ENCODE peak calls at places on chromosomes 4 and X, in eight cellular contexts. B is AG09309, X is HCT116, J is SK-N-SH, L is osteoblast, G is astrocyte of the spinal cord, H is Caco-2, R is body of pancreas. U is an unnamed sample.

GRCh38 chr4:25857403-25857802 is 5.4 kb downstream of the SEL1L3 start:
- DNase-seq in G (no peak), L (no peak), J (no peak), H (no peak), B (no peak), X (no peak), R (no peak), U (no peak)

GRCh38 chr4:154928640-154929257 is 147.7 kb downstream of the RBM46 start:
- DNase-seq in X (peak; percentile 43), R (no peak), L (no peak), G (peak; percentile 14), B (peak; percentile 29), H (peak; percentile 42), J (peak; percentile 31), U (peak; percentile 14)

GRCh38 chr4:26862381-26862915 is 1.8 kb downstream of the STIM2 start:
- DNase-seq in X (no peak), J (no peak), H (no peak), L (no peak), G (no peak), B (no peak), R (no peak), U (no peak)

GRCh38 chrX:8738588-8739189 is 6.8 kb upstream of the ANOS1 start:
- DNase-seq in R (peak; percentile 20), H (no peak), G (peak; percentile 51), J (peak; percentile 37), L (no peak), X (no peak), B (no peak), U (no peak)

GRCh38 chr4:70863099-70863790 is 23.6 kb upstream of the GRSF1 start:
- DNase-seq in R (no peak), X (no peak), H (no peak), G (no peak), L (peak; percentile 10), B (no peak), J (no peak), U (no peak)

GRCh38 chr4:150305995-150306394 is 227.8 kb downstream of the DCLK2 start:
- DNase-seq in G (peak; percentile 64), J (no peak), R (no peak), L (no peak), B (peak; percentile 35), H (no peak), X (no peak), U (peak; percentile 32)

GRCh38 chr4:24856586-24856985 is 56.3 kb downstream of the CCDC149 start:
- DNase-seq in G (peak; percentile 75), J (peak; percentile 7), B (no peak), R (no peak), L (no peak), X (no peak), H (no peak), U (peak; percentile 54)

GRCh38 chr4:156962551-156962974 is 9.0 kb downstream of the PDGFC start:
- DNase-seq in X (no peak), G (peak; percentile 75), L (peak; percentile 49), R (peak; percentile 43), J (no peak), H (no peak), B (peak; percentile 83), U (peak; percentile 95)

GRCh38 chr4:101251261-101251660 is 96.1 kb downstream of the PPP3CA start:
- DNase-seq in H (no peak), L (no peak), R (no peak), G (no peak), B (no peak), J (no peak), X (no peak), U (no peak)

GRCh38 chr4:1806596-1807257 is 13.6 kb downstream of the FGFR3 start:
- DNase-seq in G (no peak), H (no peak), X (no peak), R (no peak), J (no peak), L (no peak), B (no peak), U (no peak)

GRCh38 chrX:134886201-134886600 is 104.6 kb upstream of the SMIM10 start:
- DNase-seq in G (no peak), H (no peak), L (no peak), R (no peak), X (peak; percentile 84), J (no peak), B (no peak), U (no peak)

GRCh38 chr4:2245787-2246275 is 3.9 kb upstream of the HAUS3 start:
- DNase-seq in L (peak; percentile 44), G (no peak), H (no peak), X (no peak), R (no peak), B (no peak), J (no peak), U (no peak)

GRCh38 chrX:24862343-24862742 is 153.4 kb downstream of the ARX start:
- DNase-seq in J (no peak), L (peak; percentile 3), X (no peak), H (no peak), G (peak; percentile 60), B (no peak), R (no peak), U (no peak)

GRCh38 chr4:158775091-158775651 is 6.3 kb downstream of the FNIP2 start:
- DNase-seq in L (peak; percentile 66), H (no peak), G (peak; percentile 80), X (no peak), B (no peak), R (no peak), J (no peak), U (no peak)
- H3K4me3 ChIP-seq in L (peak overlapping the region; percentile 18), H (no peak overlapping the region), G (no peak overlapping the region), X (no peak overlapping the region), B (no peak overlapping the region), R (no peak overlapping the region), J (no peak overlapping the region), U (no peak overlapping the region)

GRCh38 chr4:81913427-81913878 is 441.7 kb upstream of the RASGEF1B start:
- DNase-seq in L (no peak), X (peak; percentile 49), R (peak; percentile 63), B (no peak), H (peak; percentile 58), G (peak; percentile 1), J (peak; percentile 46), U (peak; percentile 16)
- TF ChIP-seq CTCF in L (peak; percentile 56), X (peak; percentile 83), R (peak; percentile 38), B (peak; percentile 45), H (peak; percentile 30), G (peak; percentile 46), J (peak; percentile 71), U (peak; percentile 73)

DNA sequence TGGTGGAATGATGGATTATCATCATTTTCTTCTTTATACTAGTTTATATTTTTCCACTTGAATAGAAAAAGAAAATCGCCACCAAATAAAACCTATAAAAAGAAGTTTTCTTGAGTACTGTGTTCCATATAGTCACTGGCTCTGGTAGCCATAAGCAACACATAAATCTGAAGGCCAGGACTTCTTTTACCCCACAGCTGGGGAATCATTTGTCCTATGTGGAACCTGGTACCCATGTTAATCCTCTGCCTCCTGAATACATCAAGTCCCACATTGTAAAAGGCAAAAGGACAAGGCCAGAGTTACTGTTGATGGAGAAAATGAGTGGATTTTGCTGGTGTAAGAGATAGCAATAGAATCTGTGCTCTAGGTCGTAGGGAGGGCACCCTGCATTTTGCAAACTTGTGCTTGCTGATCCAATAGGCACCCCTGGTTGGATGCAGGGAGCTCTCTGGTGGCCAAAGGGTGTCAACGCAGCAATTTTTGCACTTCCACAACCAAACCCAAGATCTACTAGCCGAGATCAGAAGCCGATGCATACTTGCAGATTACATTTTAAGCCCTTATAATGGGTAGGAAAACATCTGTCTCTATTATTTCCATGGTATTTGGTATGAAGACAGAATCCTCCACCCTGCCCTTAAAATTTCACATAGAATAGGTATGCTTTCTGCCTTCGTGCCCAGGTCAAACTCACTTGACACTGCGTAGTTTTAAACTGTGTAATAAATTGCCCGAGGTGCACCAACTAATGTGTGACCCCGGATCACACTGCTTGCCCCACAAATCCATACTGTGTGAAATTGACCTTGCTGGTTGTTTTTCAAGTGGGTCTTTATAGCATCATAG is 146.2 kb upstream of the SCML1 start:
- DNase-seq in G (peak; percentile 80), R (peak; percentile 58), J (peak; percentile 49), L (no peak), X (peak; percentile 49), B (peak; percentile 63), H (peak; percentile 46), U (no peak)
- H3K4me3 ChIP-seq in G (no peak overlapping the region), R (no peak overlapping the region), J (peak overlapping the region; percentile 10), L (peak overlapping the region; percentile 49), X (no peak overlapping the region), B (peak overlapping the region; percentile 8), H (no peak overlapping the region), U (no peak overlapping the region)

DNA sequence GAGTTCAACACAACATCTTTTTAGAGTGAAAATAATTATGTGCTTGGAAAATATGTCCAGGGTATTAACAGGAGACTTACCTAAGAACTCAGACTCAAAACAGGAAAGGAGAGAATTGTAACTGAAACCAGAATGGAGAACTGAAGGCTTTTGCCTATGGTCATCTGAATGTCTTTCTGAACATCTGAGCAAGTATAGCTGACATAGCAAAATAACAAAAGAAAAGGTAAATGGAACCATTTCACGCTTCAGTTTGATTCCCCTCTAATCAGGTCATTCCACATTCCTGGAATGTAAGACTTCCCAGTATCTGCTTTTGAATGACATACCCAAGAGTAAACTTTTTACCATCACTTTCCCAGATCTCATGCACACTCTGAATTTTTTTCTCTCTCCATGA is 500.4 kb upstream of the HS3ST1 start:
- DNase-seq in B (no peak), H (no peak), G (no peak), X (no peak), L (peak; percentile 29), R (no peak), J (no peak), U (no peak)
- TF ChIP-seq CTCF in B (no peak), H (no peak), G (no peak), X (no peak), L (no peak), R (no peak), J (no peak), U (no peak)

GRCh38 chr4:11468901-11469300 is 40.2 kb upstream of the HS3ST1 start:
- DNase-seq in L (no peak), G (no peak), H (peak; percentile 49), B (no peak), J (no peak), R (no peak), X (no peak), U (no peak)
- H3K4me3 ChIP-seq in L (no peak overlapping the region), G (no peak overlapping the region), H (no peak overlapping the region), B (no peak overlapping the region), J (no peak overlapping the region), R (no peak overlapping the region), X (no peak overlapping the region), U (no peak overlapping the region)

GRCh38 chr4:164937576-164938270 is 39.7 kb downstream of the TRIM61 start:
- DNase-seq in H (no peak), B (no peak), R (no peak), J (no peak), L (no peak), X (no peak), G (no peak), U (no peak)
- TF ChIP-seq CTCF in H (peak; percentile 33), B (peak; percentile 8), R (no peak), J (no peak), L (peak; percentile 29), X (peak; percentile 48), G (no peak), U (peak; percentile 22)

DNA sequence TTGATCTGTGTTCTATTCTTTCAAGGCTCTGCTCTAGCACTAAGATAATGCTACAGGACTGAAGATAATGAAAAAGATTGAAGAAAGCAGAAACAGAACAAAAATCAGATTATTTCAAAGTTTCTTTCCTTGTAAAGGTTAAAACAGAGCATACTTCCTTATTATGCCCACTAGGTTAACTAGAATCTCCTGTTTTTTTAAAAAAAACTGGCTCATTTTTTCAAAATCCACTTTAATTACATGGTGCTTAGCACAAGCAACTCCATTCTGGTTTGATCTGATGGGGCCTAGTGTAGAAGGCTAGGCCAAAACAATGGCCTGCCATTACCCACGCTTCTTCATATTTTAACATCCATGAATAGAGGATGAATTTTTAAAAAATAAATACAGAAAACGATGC is 1.2 kb upstream of the UBA6 start:
- DNase-seq in G (no peak), X (no peak), L (no peak), H (no peak), R (no peak), B (no peak), J (no peak), U (no peak)
- H3K4me3 ChIP-seq in G (peak overlapping the region; percentile 94), X (peak overlapping the region; percentile 92), L (peak overlapping the region; percentile 96), H (peak overlapping the region; percentile 48), R (no peak overlapping the region), B (no peak overlapping the region), J (peak overlapping the region; percentile 82), U (peak overlapping the region; percentile 75)